ENCODE peak calls at places on chromosomes 7 and 10, in seven cellular contexts. D, O, L, I, A, G and J are unnamed samples.

GRCh38 chr10:26215923-26216576 is 524 bp upstream of the GAD2 start:
- DNase-seq in D (no peak), O (no peak), L (no peak), I (no peak), A (no peak), G (no peak), J (peak; percentile 6)

GRCh38 chr7:78002715-78003114 is 204.1 kb downstream of the PHTF2 start:
- DNase-seq in D (no peak), O (no peak), L (no peak), I (no peak), A (no peak), G (no peak), J (no peak)

GRCh38 chr7:91005024-91005423 is 259.2 kb upstream of the FZD1 start:
- DNase-seq in D (no peak), O (no peak), L (no peak), I (no peak), A (no peak), G (no peak), J (no peak)

GRCh38 chr7:1749864-1750466 is 79.9 kb downstream of the ELFN1 start:
- DNase-seq in D (peak; percentile 55), O (no peak), L (no peak), I (peak; percentile 52), A (no peak), G (no peak), J (peak; percentile 13)

GRCh38 chr7:77702451-77703219 is 6.4 kb downstream of the RSBN1L start:
- DNase-seq in D (peak; percentile 29), O (no peak), L (no peak), I (no peak), A (no peak), G (no peak), J (peak; percentile 49)

GRCh38 chr7:24290004-24290641 is 6.1 kb downstream of the NPY start:
- DNase-seq in D (peak; percentile 84), O (peak; percentile 65), L (peak; percentile 27), I (no peak), A (peak; percentile 10), G (no peak), J (peak; percentile 49)

GRCh38 chr7:34133356-34133982 is 228.1 kb downstream of the BMPER start:
- DNase-seq in D (peak; percentile 85), O (no peak), L (no peak), I (no peak), A (no peak), G (no peak), J (peak; percentile 89)

GRCh38 chr7:121503039-121503438 is 106.9 kb upstream of the FAM3C start:
- DNase-seq in D (no peak), O (no peak), L (no peak), I (no peak), A (no peak), G (no peak), J (no peak)

GRCh38 chr7:101563198-101563901 is 65.7 kb downstream of the MYL10 start:
- DNase-seq in D (no peak), O (no peak), L (no peak), I (no peak), A (no peak), G (no peak), J (no peak)

GRCh38 chr7:38678342-38679054 is 47.3 kb upstream of the AMPH start:
- DNase-seq in D (no peak), O (no peak), L (no peak), I (no peak), A (no peak), G (no peak), J (no peak)

GRCh38 chr10:100347568-100348195 is 649 bp downstream of the SCD start:
- DNase-seq in D (no peak), O (no peak), L (no peak), I (no peak), A (no peak), G (no peak), J (peak; percentile 13)

GRCh38 chr10:63700209-63700934 is 179.2 kb downstream of the REEP3 start:
- DNase-seq in D (peak; percentile 93), O (no peak), L (no peak), I (peak; percentile 78), A (no peak), G (no peak), J (peak; percentile 99)

GRCh38 chr7:66296001-66296521 is 90.9 kb downstream of the TPST1 start:
- DNase-seq in D (no peak), O (no peak), L (no peak), I (no peak), A (no peak), G (no peak), J (peak; percentile 61)

GRCh38 chr7:36955730-36956129 is 231.4 kb upstream of the AOAH start:
- DNase-seq in D (no peak), O (no peak), L (no peak), I (no peak), A (no peak), G (no peak), J (no peak)

GRCh38 chr10:17737021-17737965 is 14.7 kb upstream of the TMEM236 start:
- DNase-seq in D (peak; percentile 43), O (peak; percentile 25), L (no peak), I (peak; percentile 67), A (no peak), G (no peak), J (peak; percentile 54)

GRCh38 chr10:132980426-132981172 is 38.2 kb upstream of the CFAP46 start:
- DNase-seq in D (no peak), O (no peak), L (no peak), I (peak; percentile 32), A (no peak), G (no peak), J (no peak)

GRCh38 chr7:157274991-157275427 is 61.8 kb upstream of the DNAJB6 start:
- DNase-seq in D (no peak), O (no peak), L (no peak), I (no peak), A (no peak), G (no peak), J (no peak)

GRCh38 chr10:103915794-103916193 is 2.2 kb downstream of the STN1 start:
- DNase-seq in D (peak; percentile 39), O (no peak), L (no peak), I (no peak), A (no peak), G (peak; percentile 46), J (peak; percentile 30)

GRCh38 chr7:151428393-151429231 is 11.3 kb downstream of the CRYGN start:
- DNase-seq in D (peak; percentile 75), O (no peak), L (no peak), I (no peak), A (no peak), G (no peak), J (peak; percentile 91)

GRCh38 chr10:18594574-18595156 is 56.7 kb downstream of the NSUN6 start:
- DNase-seq in D (no peak), O (no peak), L (no peak), I (no peak), A (no peak), G (no peak), J (no peak)

GRCh38 chr7:50197547-50197946 is 104.5 kb upstream of the ZPBP start:
- DNase-seq in D (peak; percentile 16), O (no peak), L (no peak), I (no peak), A (no peak), G (peak; percentile 53), J (no peak)

GRCh38 chr7:122974229-122974628 is 21.3 kb downstream of the TAS2R16 start:
- DNase-seq in D (no peak), O (no peak), L (no peak), I (no peak), A (no peak), G (no peak), J (no peak)

GRCh38 chr10:103616705-103617361 is 123.3 kb downstream of the NEURL1 start:
- DNase-seq in D (no peak), O (no peak), L (no peak), I (peak; percentile 96), A (no peak), G (no peak), J (peak; percentile 80)

GRCh38 chr7:43872401-43873165 is 3.3 kb upstream of the MRPS24 start:
- DNase-seq in D (peak; percentile 87), O (no peak), L (no peak), I (peak; percentile 80), A (no peak), G (no peak), J (peak; percentile 91)

GRCh38 chr10:55500931-55501559 is 700.0 kb upstream of the PCDH15 start:
- DNase-seq in D (peak; percentile 59), O (no peak), L (no peak), I (no peak), A (no peak), G (no peak), J (no peak)

GRCh38 chr10:3785849-3786290 is 861 bp upstream of the KLF6 start:
- DNase-seq in D (no peak), O (peak; percentile 39), L (peak; percentile 35), I (peak; percentile 78), A (no peak), G (peak; percentile 34), J (peak; percentile 58)

GRCh38 chr10:71218833-71219120 is 6.4 kb downstream of the UNC5B start:
- DNase-seq in D (no peak), O (no peak), L (no peak), I (no peak), A (no peak), G (no peak), J (no peak)

GRCh38 chr7:47153571-47153970 is 428.3 kb downstream of the TNS3 start:
- DNase-seq in D (no peak), O (peak; percentile 18), L (no peak), I (no peak), A (no peak), G (no peak), J (no peak)

GRCh38 chr7:151306374-151306773 is 35.2 kb upstream of the NUB1 start:
- DNase-seq in D (no peak), O (no peak), L (no peak), I (no peak), A (no peak), G (no peak), J (no peak)

GRCh38 chr10:30557884-30558283 is 71.7 kb downstream of the LYZL2 start:
- DNase-seq in D (peak; percentile 65), O (peak; percentile 37), L (no peak), I (no peak), A (no peak), G (no peak), J (peak; percentile 34)

GRCh38 chr7:33726582-33726981 is 178.8 kb upstream of the BMPER start:
- DNase-seq in D (no peak), O (no peak), L (no peak), I (no peak), A (peak; percentile 73), G (no peak), J (no peak)

GRCh38 chr10:52578871-52579405 is 193.6 kb downstream of the MBL2 start:
- DNase-seq in D (peak; percentile 82), O (no peak), L (no peak), I (no peak), A (peak; percentile 91), G (no peak), J (peak; percentile 57)

GRCh38 chr10:124240721-124241350 is 147.4 kb upstream of the CHST15 start:
- DNase-seq in D (no peak), O (no peak), L (no peak), I (no peak), A (no peak), G (no peak), J (no peak)

GRCh38 chr7:131100357-131101054 is 227.2 kb upstream of the MKLN1 start:
- DNase-seq in D (no peak), O (no peak), L (peak; percentile 55), I (no peak), A (no peak), G (peak; percentile 40), J (no peak)

GRCh38 chr7:100799037-100799896 is 28.1 kb downstream of the EPHB4 start:
- DNase-seq in D (peak; percentile 62), O (peak; percentile 60), L (peak; percentile 48), I (no peak), A (no peak), G (peak; percentile 49), J (peak; percentile 68)

GRCh38 chr7:107387077-107387476 is 82.8 kb upstream of the GPR22 start:
- DNase-seq in D (peak; percentile 14), O (no peak), L (no peak), I (peak; percentile 57), A (no peak), G (no peak), J (peak; percentile 80)

GRCh38 chr7:106535234-106536026 is 125.5 kb downstream of the CCDC71L start:
- DNase-seq in D (peak; percentile 59), O (no peak), L (no peak), I (no peak), A (no peak), G (no peak), J (peak; percentile 80)

GRCh38 chr7:39888171-39888853 is 61.7 kb upstream of the CDK13 start:
- DNase-seq in D (no peak), O (no peak), L (no peak), I (no peak), A (no peak), G (no peak), J (no peak)